ENCODE peak calls at places on chromosomes 16 and 17, in seven cellular contexts. One of them, this sample, is unnamed.

GRCh38 chr16:51137097-51137496 is 14.0 kb downstream of the SALL1 start:
- DNase-seq in tibial artery: no peak
- DNase-seq in BE2C: no peak
- DNase-seq in prostate gland: no peak
- DNase-seq in left lung: no peak
- DNase-seq in adrenal gland: no peak
- DNase-seq in mammary epithelial cell: no peak
- DNase-seq in this sample: no peak

GRCh38 chr16:2904922-2905240 is 6.8 kb upstream of the FLYWCH1 start:
- DNase-seq in tibial artery: no peak
- DNase-seq in BE2C: no peak
- DNase-seq in prostate gland: no peak
- DNase-seq in left lung: no peak
- DNase-seq in adrenal gland: peak; percentile 60
- DNase-seq in mammary epithelial cell: no peak
- DNase-seq in this sample: no peak

GRCh38 chr17:17440938-17441730 is 35.7 kb upstream of the MED9 start:
- DNase-seq in tibial artery: no peak
- DNase-seq in BE2C: no peak
- DNase-seq in prostate gland: no peak
- DNase-seq in left lung: no peak
- DNase-seq in adrenal gland: no peak
- DNase-seq in mammary epithelial cell: no peak
- DNase-seq in this sample: no peak

GRCh38 chr17:33436321-33436720 is 143.2 kb upstream of the ASIC2 start:
- DNase-seq in tibial artery: no peak
- DNase-seq in BE2C: no peak
- DNase-seq in prostate gland: no peak
- DNase-seq in left lung: no peak
- DNase-seq in adrenal gland: no peak
- DNase-seq in mammary epithelial cell: peak; percentile 37
- DNase-seq in this sample: no peak

GRCh38 chr17:74235040-74235581 is 21.7 kb downstream of the TTYH2 start:
- DNase-seq in tibial artery: no peak
- DNase-seq in BE2C: no peak
- DNase-seq in prostate gland: no peak
- DNase-seq in left lung: no peak
- DNase-seq in adrenal gland: no peak
- DNase-seq in mammary epithelial cell: no peak
- DNase-seq in this sample: no peak

GRCh38 chr17:41777579-41778188 is 8.8 kb downstream of the JUP start:
- DNase-seq in tibial artery: no peak
- DNase-seq in BE2C: no peak
- DNase-seq in prostate gland: peak; percentile 64
- DNase-seq in left lung: no peak
- DNase-seq in adrenal gland: peak; percentile 80
- DNase-seq in mammary epithelial cell: peak; percentile 65
- DNase-seq in this sample: peak; percentile 74

GRCh38 chr16:19136549-19137196 is 22.9 kb downstream of the ITPRIPL2 start:
- DNase-seq in tibial artery: peak; percentile 76
- DNase-seq in BE2C: no peak
- DNase-seq in prostate gland: no peak
- DNase-seq in left lung: no peak
- DNase-seq in adrenal gland: peak; percentile 42
- DNase-seq in mammary epithelial cell: peak; percentile 22
- DNase-seq in this sample: no peak

GRCh38 chr16:56425439-56425832 is at the start of gene AMFR:
- DNase-seq in tibial artery: peak; percentile 82
- DNase-seq in BE2C: peak; percentile 84
- DNase-seq in prostate gland: peak; percentile 37
- DNase-seq in left lung: peak; percentile 92
- DNase-seq in adrenal gland: peak; percentile 67
- DNase-seq in mammary epithelial cell: peak; percentile 72
- DNase-seq in this sample: peak; percentile 87

GRCh38 chr17:81481011-81481799 is 31.4 kb downstream of the ACTG1 start:
- DNase-seq in tibial artery: peak; percentile 84
- DNase-seq in BE2C: no peak
- DNase-seq in prostate gland: peak; percentile 68
- DNase-seq in left lung: no peak
- DNase-seq in adrenal gland: peak; percentile 75
- DNase-seq in mammary epithelial cell: no peak
- DNase-seq in this sample: peak; percentile 83

GRCh38 chr16:14310519-14310991 is 239.4 kb downstream of the MRTFB start:
- DNase-seq in tibial artery: no peak
- DNase-seq in BE2C: peak; percentile 68
- DNase-seq in prostate gland: no peak
- DNase-seq in left lung: no peak
- DNase-seq in adrenal gland: no peak
- DNase-seq in mammary epithelial cell: no peak
- DNase-seq in this sample: no peak

GRCh38 chr17:15954222-15954621 is 9.3 kb downstream of the ADORA2B start:
- DNase-seq in tibial artery: no peak
- DNase-seq in BE2C: no peak
- DNase-seq in prostate gland: no peak
- DNase-seq in left lung: no peak
- DNase-seq in adrenal gland: no peak
- DNase-seq in mammary epithelial cell: peak; percentile 92
- DNase-seq in this sample: no peak

GRCh38 chr17:31489295-31490018 is 98.0 kb downstream of the RAB11FIP4 start:
- DNase-seq in tibial artery: no peak
- DNase-seq in BE2C: no peak
- DNase-seq in prostate gland: no peak
- DNase-seq in left lung: no peak
- DNase-seq in adrenal gland: no peak
- DNase-seq in mammary epithelial cell: no peak
- DNase-seq in this sample: peak; percentile 80
- H3K4me1 ChIP-seq in tibial artery: peaks cover 17% of the 10 kb centered on the region
- H3K4me1 ChIP-seq in BE2C: no peaks in the 10 kb centered on the region
- H3K4me1 ChIP-seq in prostate gland: no peaks in the 10 kb centered on the region
- H3K4me1 ChIP-seq in left lung: peaks cover 72% of the 10 kb centered on the region
- H3K4me1 ChIP-seq in adrenal gland: peaks cover 19% of the 10 kb centered on the region
- H3K4me1 ChIP-seq in mammary epithelial cell: peaks cover 13% of the 10 kb centered on the region
- H3K4me1 ChIP-seq in this sample: peaks cover 40% of the 10 kb centered on the region

DNA sequence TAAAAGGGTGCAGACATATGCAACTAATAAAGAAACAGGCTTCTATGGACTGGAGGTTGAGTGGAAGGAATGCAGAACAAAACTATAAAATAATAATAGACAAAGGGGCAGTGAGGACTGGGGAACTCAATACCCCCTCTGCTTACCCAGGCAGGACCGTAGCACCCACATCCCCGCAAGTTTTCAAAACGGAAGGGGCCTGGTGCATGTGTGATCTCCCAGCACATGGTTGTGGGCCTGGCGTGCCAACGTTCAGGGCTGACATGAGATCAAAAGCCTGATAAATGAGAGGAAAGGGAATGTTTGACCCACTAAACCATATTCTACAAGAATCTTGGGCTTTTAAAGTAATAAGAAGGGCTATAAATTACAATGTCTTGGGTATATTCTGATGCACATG is 297.8 kb upstream of the IRX5 start:
- DNase-seq in tibial artery: no peak
- DNase-seq in BE2C: no peak
- DNase-seq in prostate gland: no peak
- DNase-seq in left lung: no peak
- DNase-seq in adrenal gland: no peak
- DNase-seq in mammary epithelial cell: no peak
- DNase-seq in this sample: no peak
- H3K4me1 ChIP-seq in tibial artery: peaks cover 3% of the 10 kb centered on the region
- H3K4me1 ChIP-seq in BE2C: no peaks in the 10 kb centered on the region
- H3K4me1 ChIP-seq in prostate gland: no peaks in the 10 kb centered on the region
- H3K4me1 ChIP-seq in left lung: no peaks in the 10 kb centered on the region
- H3K4me1 ChIP-seq in adrenal gland: no peaks in the 10 kb centered on the region
- H3K4me1 ChIP-seq in mammary epithelial cell: no peaks in the 10 kb centered on the region
- H3K4me1 ChIP-seq in this sample: peaks cover 3% of the 10 kb centered on the region

GRCh38 chr17:44795928-44796327 is 34.2 kb downstream of the GJC1 start:
- DNase-seq in tibial artery: no peak
- DNase-seq in BE2C: no peak
- DNase-seq in prostate gland: no peak
- DNase-seq in left lung: no peak
- DNase-seq in adrenal gland: no peak
- DNase-seq in mammary epithelial cell: no peak
- DNase-seq in this sample: peak; percentile 37
- H3K4me1 ChIP-seq in tibial artery: peaks cover 30% of the 10 kb centered on the region
- H3K4me1 ChIP-seq in BE2C: no peaks in the 10 kb centered on the region
- H3K4me1 ChIP-seq in prostate gland: no peaks in the 10 kb centered on the region
- H3K4me1 ChIP-seq in left lung: peaks cover 18% of the 10 kb centered on the region
- H3K4me1 ChIP-seq in adrenal gland: no peaks in the 10 kb centered on the region
- H3K4me1 ChIP-seq in mammary epithelial cell: peaks cover 15% of the 10 kb centered on the region
- H3K4me1 ChIP-seq in this sample: peaks cover 7% of the 10 kb centered on the region

GRCh38 chr17:78272914-78273258 is 41.5 kb downstream of the TMEM235 start:
- DNase-seq in tibial artery: no peak
- DNase-seq in BE2C: no peak
- DNase-seq in prostate gland: no peak
- DNase-seq in left lung: no peak
- DNase-seq in adrenal gland: no peak
- DNase-seq in mammary epithelial cell: no peak
- DNase-seq in this sample: no peak

GRCh38 chr17:78275355-78275754 is 43.9 kb downstream of the TMEM235 start:
- DNase-seq in tibial artery: no peak
- DNase-seq in BE2C: no peak
- DNase-seq in prostate gland: no peak
- DNase-seq in left lung: no peak
- DNase-seq in adrenal gland: no peak
- DNase-seq in mammary epithelial cell: no peak
- DNase-seq in this sample: no peak

GRCh38 chr17:78271419-78272160 is 40.2 kb downstream of the TMEM235 start:
- DNase-seq in tibial artery: no peak
- DNase-seq in BE2C: no peak
- DNase-seq in prostate gland: no peak
- DNase-seq in left lung: no peak
- DNase-seq in adrenal gland: no peak
- DNase-seq in mammary epithelial cell: no peak
- DNase-seq in this sample: no peak

GRCh38 chr17:78272181-78272913 is 40.9 kb downstream of the TMEM235 start:
- DNase-seq in tibial artery: no peak
- DNase-seq in BE2C: no peak
- DNase-seq in prostate gland: peak; percentile 77
- DNase-seq in left lung: no peak
- DNase-seq in adrenal gland: peak; percentile 58
- DNase-seq in mammary epithelial cell: peak; percentile 99
- DNase-seq in this sample: peak; percentile 89

DNA sequence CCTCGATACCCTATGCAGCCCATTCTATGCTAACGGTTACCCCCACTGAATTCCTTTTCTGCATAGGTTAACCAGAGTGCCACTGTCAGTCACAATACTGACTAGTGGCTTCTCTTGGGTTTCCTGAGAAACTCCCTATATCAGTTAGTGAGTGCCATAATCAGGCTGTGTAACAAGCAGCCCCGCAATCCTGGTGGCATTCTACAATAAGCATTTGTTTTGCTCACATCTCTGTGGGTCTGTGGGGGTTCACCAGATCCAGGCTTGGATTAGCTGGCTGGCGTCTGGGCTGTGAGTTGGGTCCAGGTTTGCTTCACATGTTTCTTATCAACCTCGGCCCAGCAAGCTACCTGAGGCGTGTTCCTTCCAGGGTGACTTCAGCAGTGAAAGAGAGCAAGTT is 42.4 kb downstream of the TMEM235 start:
- DNase-seq in tibial artery: no peak
- DNase-seq in BE2C: no peak
- DNase-seq in prostate gland: no peak
- DNase-seq in left lung: no peak
- DNase-seq in adrenal gland: no peak
- DNase-seq in mammary epithelial cell: no peak
- DNase-seq in this sample: no peak
- H3K4me1 ChIP-seq in tibial artery: no peaks in the 10 kb centered on the region
- H3K4me1 ChIP-seq in BE2C: peaks cover 34% of the 10 kb centered on the region
- H3K4me1 ChIP-seq in prostate gland: no peaks in the 10 kb centered on the region
- H3K4me1 ChIP-seq in left lung: peaks cover 40% of the 10 kb centered on the region
- H3K4me1 ChIP-seq in adrenal gland: peaks cover 14% of the 10 kb centered on the region
- H3K4me1 ChIP-seq in mammary epithelial cell: peaks cover 4% of the 10 kb centered on the region
- H3K4me1 ChIP-seq in this sample: peaks cover 27% of the 10 kb centered on the region

GRCh38 chr16:57630931-57631845 is 2.8 kb downstream of the ADGRG1 start:
- DNase-seq in tibial artery: no peak
- DNase-seq in BE2C: no peak
- DNase-seq in prostate gland: no peak
- DNase-seq in left lung: peak; percentile 51
- DNase-seq in adrenal gland: no peak
- DNase-seq in mammary epithelial cell: no peak
- DNase-seq in this sample: no peak
- H3K4me1 ChIP-seq in tibial artery: peaks cover 10% of the 10 kb centered on the region
- H3K4me1 ChIP-seq in BE2C: peaks cover 8% of the 10 kb centered on the region
- H3K4me1 ChIP-seq in prostate gland: peaks cover 28% of the 10 kb centered on the region
- H3K4me1 ChIP-seq in left lung: peaks cover 27% of the 10 kb centered on the region
- H3K4me1 ChIP-seq in adrenal gland: peaks cover 32% of the 10 kb centered on the region
- H3K4me1 ChIP-seq in mammary epithelial cell: peaks cover 95% of the 10 kb centered on the region
- H3K4me1 ChIP-seq in this sample: peaks cover 23% of the 10 kb centered on the region

GRCh38 chr16:69761983-69762842 is at the start of gene WWP2:
- DNase-seq in tibial artery: peak; percentile 84
- DNase-seq in BE2C: peak; percentile 85
- DNase-seq in prostate gland: peak; percentile 67
- DNase-seq in left lung: peak; percentile 93
- DNase-seq in adrenal gland: peak; percentile 74
- DNase-seq in mammary epithelial cell: peak; percentile 70
- DNase-seq in this sample: peak; percentile 92
- H3K4me1 ChIP-seq in tibial artery: peaks cover 5% of the 10 kb centered on the region
- H3K4me1 ChIP-seq in BE2C: peaks cover 7% of the 10 kb centered on the region
- H3K4me1 ChIP-seq in prostate gland: peaks cover 4% of the 10 kb centered on the region
- H3K4me1 ChIP-seq in left lung: peaks cover 33% of the 10 kb centered on the region
- H3K4me1 ChIP-seq in adrenal gland: peaks cover 16% of the 10 kb centered on the region
- H3K4me1 ChIP-seq in mammary epithelial cell: peaks cover 17% of the 10 kb centered on the region
- H3K4me1 ChIP-seq in this sample: peaks cover 18% of the 10 kb centered on the region

GRCh38 chr17:59355030-59355694 is 23.7 kb downstream of the YPEL2 start:
- DNase-seq in tibial artery: no peak
- DNase-seq in BE2C: no peak
- DNase-seq in prostate gland: no peak
- DNase-seq in left lung: no peak
- DNase-seq in adrenal gland: peak; percentile 57
- DNase-seq in mammary epithelial cell: peak; percentile 37
- DNase-seq in this sample: no peak
- H3K4me1 ChIP-seq in tibial artery: peaks cover 88% of the 10 kb centered on the region
- H3K4me1 ChIP-seq in BE2C: peaks cover 14% of the 10 kb centered on the region
- H3K4me1 ChIP-seq in prostate gland: no peaks in the 10 kb centered on the region
- H3K4me1 ChIP-seq in left lung: peaks cover 13% of the 10 kb centered on the region
- H3K4me1 ChIP-seq in adrenal gland: peaks cover 45% of the 10 kb centered on the region
- H3K4me1 ChIP-seq in mammary epithelial cell: peaks cover 12% of the 10 kb centered on the region
- H3K4me1 ChIP-seq in this sample: peaks cover 38% of the 10 kb centered on the region

This sample was measured in upper lobe of right lung.